ENCODE peak calls at places on chromosomes 12 and 14, in seven cellular contexts. One of them, this sample, is unnamed.
A peak's percentile ranks its signal among the peaks of the same experiment; 100 is the strongest.

GRCh38 chr12:25262696-25263095 is 12.0 kb upstream of the KRAS start:
- DNase-seq in EH: no peak
- DNase-seq in GM23248: no peak
- DNase-seq in cardiac muscle cell: no peak
- DNase-seq in GM18507: no peak
- DNase-seq in RKO: no peak
- DNase-seq in stimulated activated CD4-positive, alpha-beta T cell treated with anti-CD3 and anti-CD28 coated beads, Interleukin-1b, Interleukin-23, amount 100 ng/mL, for 24 hours: no peak
- DNase-seq in this sample: no peak

GRCh38 chr12:82862069-82862841 is 175.5 kb downstream of the TMTC2 start:
- DNase-seq in RKO: no peak
- DNase-seq in cardiac muscle cell: no peak
- DNase-seq in EH: peak; percentile 59
- DNase-seq in stimulated activated CD4-positive, alpha-beta T cell treated with anti-CD3 and anti-CD28 coated beads, Interleukin-1b, Interleukin-23, amount 100 ng/mL, for 24 hours: no peak
- DNase-seq in GM18507: no peak
- DNase-seq in GM23248: peak; percentile 32
- DNase-seq in this sample: no peak

GRCh38 chr14:99133563-99134332 is 138.2 kb downstream of the BCL11B start:
- DNase-seq in EH: no peak
- DNase-seq in stimulated activated CD4-positive, alpha-beta T cell treated with anti-CD3 and anti-CD28 coated beads, Interleukin-1b, Interleukin-23, amount 100 ng/mL, for 24 hours: no peak
- DNase-seq in GM23248: no peak
- DNase-seq in cardiac muscle cell: no peak
- DNase-seq in GM18507: no peak
- DNase-seq in RKO: no peak
- DNase-seq in this sample: no peak

GRCh38 chr14:61343471-61343870 is 22.1 kb downstream of the PRKCH start:
- DNase-seq in stimulated activated CD4-positive, alpha-beta T cell treated with anti-CD3 and anti-CD28 coated beads, Interleukin-1b, Interleukin-23, amount 100 ng/mL, for 24 hours: no peak
- DNase-seq in RKO: no peak
- DNase-seq in GM18507: no peak
- DNase-seq in EH: no peak
- DNase-seq in GM23248: peak; percentile 29
- DNase-seq in cardiac muscle cell: no peak
- DNase-seq in this sample: no peak

GRCh38 chr12:86741531-86741930 is 485.3 kb upstream of the MGAT4C start:
- DNase-seq in RKO: no peak
- DNase-seq in GM18507: no peak
- DNase-seq in stimulated activated CD4-positive, alpha-beta T cell treated with anti-CD3 and anti-CD28 coated beads, Interleukin-1b, Interleukin-23, amount 100 ng/mL, for 24 hours: no peak
- DNase-seq in GM23248: no peak
- DNase-seq in EH: no peak
- DNase-seq in cardiac muscle cell: no peak
- DNase-seq in this sample: no peak

GRCh38 chr12:18750087-18750486 is 12.2 kb downstream of the CAPZA3 start:
- DNase-seq in GM18507: no peak
- DNase-seq in GM23248: peak; percentile 20
- DNase-seq in RKO: no peak
- DNase-seq in stimulated activated CD4-positive, alpha-beta T cell treated with anti-CD3 and anti-CD28 coated beads, Interleukin-1b, Interleukin-23, amount 100 ng/mL, for 24 hours: no peak
- DNase-seq in EH: peak; percentile 44
- DNase-seq in cardiac muscle cell: peak; percentile 74
- DNase-seq in this sample: no peak

GRCh38 chr12:108854453-108855283 is 2.7 kb downstream of the SSH1 start:
- DNase-seq in GM23248: peak; percentile 97
- DNase-seq in RKO: peak; percentile 99
- DNase-seq in cardiac muscle cell: peak; percentile 38
- DNase-seq in stimulated activated CD4-positive, alpha-beta T cell treated with anti-CD3 and anti-CD28 coated beads, Interleukin-1b, Interleukin-23, amount 100 ng/mL, for 24 hours: no peak
- DNase-seq in EH: peak; percentile 99
- DNase-seq in GM18507: no peak
- DNase-seq in this sample: no peak

GRCh38 chr12:107318804-107319535 is 225.6 kb upstream of the CRY1 start:
- DNase-seq in stimulated activated CD4-positive, alpha-beta T cell treated with anti-CD3 and anti-CD28 coated beads, Interleukin-1b, Interleukin-23, amount 100 ng/mL, for 24 hours: no peak
- DNase-seq in cardiac muscle cell: peak; percentile 64
- DNase-seq in GM23248: peak; percentile 67
- DNase-seq in GM18507: no peak
- DNase-seq in RKO: peak; percentile 65
- DNase-seq in EH: peak; percentile 46
- DNase-seq in this sample: no peak

GRCh38 chr12:14384783-14385638 is 19.5 kb downstream of the ATF7IP start:
- DNase-seq in RKO: peak; percentile 84
- DNase-seq in GM23248: peak; percentile 77
- DNase-seq in cardiac muscle cell: peak; percentile 70
- DNase-seq in GM18507: no peak
- DNase-seq in EH: peak; percentile 90
- DNase-seq in stimulated activated CD4-positive, alpha-beta T cell treated with anti-CD3 and anti-CD28 coated beads, Interleukin-1b, Interleukin-23, amount 100 ng/mL, for 24 hours: no peak
- DNase-seq in this sample: peak; percentile 22

GRCh38 chr12:87185367-87185766 is 843.8 kb downstream of the C12orf50 start:
- DNase-seq in cardiac muscle cell: no peak
- DNase-seq in EH: no peak
- DNase-seq in RKO: no peak
- DNase-seq in GM18507: no peak
- DNase-seq in GM23248: no peak
- DNase-seq in stimulated activated CD4-positive, alpha-beta T cell treated with anti-CD3 and anti-CD28 coated beads, Interleukin-1b, Interleukin-23, amount 100 ng/mL, for 24 hours: no peak
- DNase-seq in this sample: no peak

GRCh38 chr14:72962829-72963312 is 36.6 kb downstream of the DCAF4 start:
- DNase-seq in RKO: peak; percentile 83
- DNase-seq in cardiac muscle cell: no peak
- DNase-seq in GM18507: no peak
- DNase-seq in stimulated activated CD4-positive, alpha-beta T cell treated with anti-CD3 and anti-CD28 coated beads, Interleukin-1b, Interleukin-23, amount 100 ng/mL, for 24 hours: no peak
- DNase-seq in GM23248: peak; percentile 87
- DNase-seq in EH: peak; percentile 85
- DNase-seq in this sample: no peak

GRCh38 chr14:29896354-29896768 is 31.3 kb downstream of the PRKD1 start:
- DNase-seq in cardiac muscle cell: no peak
- DNase-seq in RKO: no peak
- DNase-seq in stimulated activated CD4-positive, alpha-beta T cell treated with anti-CD3 and anti-CD28 coated beads, Interleukin-1b, Interleukin-23, amount 100 ng/mL, for 24 hours: no peak
- DNase-seq in GM23248: no peak
- DNase-seq in GM18507: no peak
- DNase-seq in EH: no peak
- DNase-seq in this sample: no peak

GRCh38 chr12:32399373-32400113 is at the start of gene FGD4:
- DNase-seq in GM18507: peak; percentile 54
- DNase-seq in RKO: peak; percentile 71
- DNase-seq in GM23248: peak; percentile 77
- DNase-seq in cardiac muscle cell: peak; percentile 91
- DNase-seq in stimulated activated CD4-positive, alpha-beta T cell treated with anti-CD3 and anti-CD28 coated beads, Interleukin-1b, Interleukin-23, amount 100 ng/mL, for 24 hours: no peak
- DNase-seq in EH: peak; percentile 84
- DNase-seq in this sample: no peak

GRCh38 chr12:93592641-93593396 is 20.3 kb downstream of the SOCS2 start:
- DNase-seq in cardiac muscle cell: no peak
- DNase-seq in EH: no peak
- DNase-seq in stimulated activated CD4-positive, alpha-beta T cell treated with anti-CD3 and anti-CD28 coated beads, Interleukin-1b, Interleukin-23, amount 100 ng/mL, for 24 hours: no peak
- DNase-seq in RKO: no peak
- DNase-seq in GM23248: peak; percentile 25
- DNase-seq in GM18507: no peak
- DNase-seq in this sample: no peak

GRCh38 chr14:49904270-49904669 is 11.4 kb downstream of the ARF6 start:
- DNase-seq in cardiac muscle cell: no peak
- DNase-seq in GM18507: no peak
- DNase-seq in RKO: no peak
- DNase-seq in GM23248: no peak
- DNase-seq in stimulated activated CD4-positive, alpha-beta T cell treated with anti-CD3 and anti-CD28 coated beads, Interleukin-1b, Interleukin-23, amount 100 ng/mL, for 24 hours: no peak
- DNase-seq in EH: no peak
- DNase-seq in this sample: no peak

GRCh38 chr12:76883151-76883550 is 4.3 kb upstream of the CSRP2 start:
- DNase-seq in RKO: peak; percentile 16
- DNase-seq in EH: peak; percentile 91
- DNase-seq in GM23248: peak; percentile 66
- DNase-seq in stimulated activated CD4-positive, alpha-beta T cell treated with anti-CD3 and anti-CD28 coated beads, Interleukin-1b, Interleukin-23, amount 100 ng/mL, for 24 hours: no peak
- DNase-seq in GM18507: no peak
- DNase-seq in cardiac muscle cell: no peak
- DNase-seq in this sample: no peak

GRCh38 chr12:77433799-77434198 is 368.4 kb upstream of the E2F7 start:
- DNase-seq in EH: peak; percentile 31
- DNase-seq in GM18507: no peak
- DNase-seq in RKO: no peak
- DNase-seq in GM23248: peak; percentile 17
- DNase-seq in stimulated activated CD4-positive, alpha-beta T cell treated with anti-CD3 and anti-CD28 coated beads, Interleukin-1b, Interleukin-23, amount 100 ng/mL, for 24 hours: no peak
- DNase-seq in cardiac muscle cell: no peak
- DNase-seq in this sample: no peak

GRCh38 chr12:24679135-24679534 is 269.8 kb downstream of the BCAT1 start:
- DNase-seq in GM23248: peak; percentile 0
- DNase-seq in cardiac muscle cell: no peak
- DNase-seq in RKO: no peak
- DNase-seq in EH: no peak
- DNase-seq in GM18507: no peak
- DNase-seq in stimulated activated CD4-positive, alpha-beta T cell treated with anti-CD3 and anti-CD28 coated beads, Interleukin-1b, Interleukin-23, amount 100 ng/mL, for 24 hours: no peak
- DNase-seq in this sample: no peak

GRCh38 chr12:4269279-4269991 is 4.1 kb upstream of the CCND2 start:
- DNase-seq in GM23248: peak; percentile 33
- DNase-seq in RKO: no peak
- DNase-seq in stimulated activated CD4-positive, alpha-beta T cell treated with anti-CD3 and anti-CD28 coated beads, Interleukin-1b, Interleukin-23, amount 100 ng/mL, for 24 hours: peak; percentile 86
- DNase-seq in GM18507: peak; percentile 57
- DNase-seq in cardiac muscle cell: peak; percentile 87
- DNase-seq in EH: peak; percentile 18
- DNase-seq in this sample: peak; percentile 91

GRCh38 chr14:24145700-24146621 is at the start of gene PSME2:
- DNase-seq in EH: peak; percentile 16
- DNase-seq in cardiac muscle cell: no peak
- DNase-seq in GM23248: peak; percentile 80
- DNase-seq in RKO: peak; percentile 71
- DNase-seq in GM18507: no peak
- DNase-seq in stimulated activated CD4-positive, alpha-beta T cell treated with anti-CD3 and anti-CD28 coated beads, Interleukin-1b, Interleukin-23, amount 100 ng/mL, for 24 hours: no peak
- DNase-seq in this sample: no peak

GRCh38 chr12:57237653-57237951 is 8.1 kb downstream of the SHMT2 start:
- DNase-seq in cardiac muscle cell: no peak
- DNase-seq in stimulated activated CD4-positive, alpha-beta T cell treated with anti-CD3 and anti-CD28 coated beads, Interleukin-1b, Interleukin-23, amount 100 ng/mL, for 24 hours: no peak
- DNase-seq in RKO: no peak
- DNase-seq in GM23248: no peak
- DNase-seq in EH: no peak
- DNase-seq in GM18507: no peak
- DNase-seq in this sample: no peak

GRCh38 chr14:100449225-100449987 is 126.3 kb downstream of the SLC25A47 start:
- DNase-seq in cardiac muscle cell: no peak
- DNase-seq in GM18507: no peak
- DNase-seq in EH: no peak
- DNase-seq in stimulated activated CD4-positive, alpha-beta T cell treated with anti-CD3 and anti-CD28 coated beads, Interleukin-1b, Interleukin-23, amount 100 ng/mL, for 24 hours: no peak
- DNase-seq in RKO: no peak
- DNase-seq in GM23248: no peak
- DNase-seq in this sample: no peak

GRCh38 chr14:68911594-68912227 is 67.4 kb downstream of the ACTN1 start:
- DNase-seq in stimulated activated CD4-positive, alpha-beta T cell treated with anti-CD3 and anti-CD28 coated beads, Interleukin-1b, Interleukin-23, amount 100 ng/mL, for 24 hours: peak; percentile 64
- DNase-seq in RKO: peak; percentile 64
- DNase-seq in EH: peak; percentile 81
- DNase-seq in GM18507: peak; percentile 66
- DNase-seq in GM23248: peak; percentile 83
- DNase-seq in cardiac muscle cell: peak; percentile 87
- DNase-seq in this sample: peak; percentile 55

GRCh38 chr14:37565550-37565949 is 29.5 kb downstream of the FOXA1 start:
- DNase-seq in RKO: no peak
- DNase-seq in GM18507: no peak
- DNase-seq in EH: no peak
- DNase-seq in stimulated activated CD4-positive, alpha-beta T cell treated with anti-CD3 and anti-CD28 coated beads, Interleukin-1b, Interleukin-23, amount 100 ng/mL, for 24 hours: no peak
- DNase-seq in cardiac muscle cell: no peak
- DNase-seq in GM23248: no peak
- DNase-seq in this sample: no peak

GRCh38 chr14:64773577-64773976 is 69.4 kb downstream of the PLEKHG3 start:
- DNase-seq in RKO: no peak
- DNase-seq in cardiac muscle cell: no peak
- DNase-seq in GM23248: no peak
- DNase-seq in EH: no peak
- DNase-seq in stimulated activated CD4-positive, alpha-beta T cell treated with anti-CD3 and anti-CD28 coated beads, Interleukin-1b, Interleukin-23, amount 100 ng/mL, for 24 hours: no peak
- DNase-seq in GM18507: no peak
- DNase-seq in this sample: no peak

GRCh38 chr14:68401320-68401719 is 391.5 kb downstream of the ZFP36L1 start:
- DNase-seq in GM23248: peak; percentile 19
- DNase-seq in EH: peak; percentile 76
- DNase-seq in GM18507: no peak
- DNase-seq in RKO: no peak
- DNase-seq in cardiac muscle cell: no peak
- DNase-seq in stimulated activated CD4-positive, alpha-beta T cell treated with anti-CD3 and anti-CD28 coated beads, Interleukin-1b, Interleukin-23, amount 100 ng/mL, for 24 hours: no peak
- DNase-seq in this sample: no peak

GRCh38 chr14:73463411-73463810 is 5.1 kb upstream of the NUMB start:
- DNase-seq in cardiac muscle cell: no peak
- DNase-seq in GM23248: peak; percentile 99
- DNase-seq in EH: peak; percentile 96
- DNase-seq in RKO: peak; percentile 95
- DNase-seq in stimulated activated CD4-positive, alpha-beta T cell treated with anti-CD3 and anti-CD28 coated beads, Interleukin-1b, Interleukin-23, amount 100 ng/mL, for 24 hours: no peak
- DNase-seq in GM18507: no peak
- DNase-seq in this sample: peak; percentile 28

GRCh38 chr14:101112351-101113107 is 209.0 kb upstream of the RTL1 start:
- DNase-seq in stimulated activated CD4-positive, alpha-beta T cell treated with anti-CD3 and anti-CD28 coated beads, Interleukin-1b, Interleukin-23, amount 100 ng/mL, for 24 hours: no peak
- DNase-seq in RKO: no peak
- DNase-seq in GM23248: no peak
- DNase-seq in cardiac muscle cell: no peak
- DNase-seq in GM18507: no peak
- DNase-seq in EH: no peak
- DNase-seq in this sample: no peak

GRCh38 chr12:77337327-77337726 is 272.0 kb upstream of the E2F7 start:
- DNase-seq in cardiac muscle cell: no peak
- DNase-seq in GM23248: no peak
- DNase-seq in stimulated activated CD4-positive, alpha-beta T cell treated with anti-CD3 and anti-CD28 coated beads, Interleukin-1b, Interleukin-23, amount 100 ng/mL, for 24 hours: no peak
- DNase-seq in GM18507: no peak
- DNase-seq in EH: no peak
- DNase-seq in RKO: no peak
- DNase-seq in this sample: no peak

GRCh38 chr12:113161415-113162016 is 12.0 kb downstream of the CFAP73 start:
- DNase-seq in stimulated activated CD4-positive, alpha-beta T cell treated with anti-CD3 and anti-CD28 coated beads, Interleukin-1b, Interleukin-23, amount 100 ng/mL, for 24 hours: no peak
- DNase-seq in GM23248: no peak
- DNase-seq in GM18507: no peak
- DNase-seq in cardiac muscle cell: peak; percentile 58
- DNase-seq in EH: peak; percentile 11
- DNase-seq in RKO: no peak
- DNase-seq in this sample: no peak

GRCh38 chr12:30828686-30829085 is 73.9 kb upstream of the CAPRIN2 start:
- DNase-seq in GM23248: no peak
- DNase-seq in RKO: peak; percentile 22
- DNase-seq in stimulated activated CD4-positive, alpha-beta T cell treated with anti-CD3 and anti-CD28 coated beads, Interleukin-1b, Interleukin-23, amount 100 ng/mL, for 24 hours: no peak
- DNase-seq in GM18507: no peak
- DNase-seq in cardiac muscle cell: no peak
- DNase-seq in EH: no peak
- DNase-seq in this sample: no peak